ENCODE peak calls at places on chromosome 14, in eight cellular contexts. R, M, C, H, I, L, K and D are unnamed samples.

GRCh38 chr14:102930138-102930752 is 7.8 kb downstream of the AMN start:
- DNase-seq in C (no peak), L (no peak), I (no peak), M (peak), H (no peak), R (peak), K (no peak), D (no peak)

GRCh38 chr14:101561145-101561896 is at the start of gene DIO3:
- DNase-seq in R (no peak), K (peak), L (peak), M (peak), C (no peak), I (no peak), H (no peak), D (no peak)

GRCh38 chr14:50677527-50678063 is 9.5 kb upstream of the SAV1 start:
- DNase-seq in M (no peak), K (no peak), I (no peak), C (no peak), H (peak), R (no peak), L (peak), D (no peak)

GRCh38 chr14:55781046-55781445 is 201.0 kb downstream of the KTN1 start:
- DNase-seq in H (no peak), K (no peak), M (no peak), C (no peak), L (no peak), I (no peak), R (no peak), D (no peak)

GRCh38 chr14:58428011-58428807 is 690 bp downstream of the KIAA0586 start:
- DNase-seq in H (peak), C (no peak), K (no peak), R (no peak), M (peak), L (no peak), I (no peak), D (no peak)

GRCh38 chr14:103721334-103722120 is 5.9 kb downstream of the ZFYVE21 start:
- DNase-seq in L (no peak), R (no peak), I (no peak), C (no peak), M (no peak), H (no peak), K (no peak), D (no peak)

GRCh38 chr14:95185452-95186392 is 28.4 kb upstream of the DICER1 start:
- DNase-seq in L (no peak), K (peak), I (peak), M (peak), H (peak), C (no peak), R (peak), D (peak)

GRCh38 chr14:78608998-78609787 is 439.0 kb downstream of the NRXN3 start:
- DNase-seq in M (no peak), I (no peak), L (no peak), R (no peak), H (no peak), C (no peak), K (no peak), D (no peak)

GRCh38 chr14:42428996-42429395 is 822.3 kb downstream of the LRFN5 start:
- DNase-seq in H (no peak), C (no peak), K (no peak), R (no peak), L (no peak), I (no peak), M (no peak), D (no peak)

GRCh38 chr14:63725786-63726185 is 2.1 kb downstream of the SGPP1 start:
- DNase-seq in C (no peak), K (no peak), I (no peak), R (no peak), M (no peak), H (no peak), L (no peak), D (no peak)

GRCh38 chr14:63375772-63376171 is 57.0 kb upstream of the GPHB5 start:
- DNase-seq in R (no peak), C (no peak), K (no peak), L (no peak), H (no peak), I (no peak), M (no peak), D (no peak)

GRCh38 chr14:83162351-83162929 is 1628.8 kb upstream of the SEL1L start:
- DNase-seq in H (no peak), C (no peak), K (no peak), L (no peak), I (no peak), R (no peak), M (no peak), D (no peak)

GRCh38 chr14:91331761-91332447 is 85.7 kb downstream of the CCDC88C start:
- DNase-seq in I (no peak), C (no peak), L (no peak), M (peak), K (no peak), H (peak), R (peak), D (no peak)

GRCh38 chr14:57293851-57294837 is 25.4 kb downstream of the AP5M1 start:
- DNase-seq in M (no peak), L (no peak), H (no peak), I (no peak), R (no peak), K (no peak), C (no peak), D (no peak)

GRCh38 chr14:85531594-85532391 is 1.8 kb downstream of the FLRT2 start:
- DNase-seq in R (peak), K (peak), I (peak), H (no peak), C (peak), M (no peak), L (peak), D (peak)

GRCh38 chr14:106417224-106418049 is 891.1 kb downstream of the TMEM121 start:
- DNase-seq in K (no peak), L (no peak), M (peak), H (peak), C (no peak), R (peak), I (peak), D (no peak)

GRCh38 chr14:20632831-20633771 is 8.4 kb downstream of the OR6S1 start:
- DNase-seq in L (no peak), K (no peak), R (peak), I (peak), C (no peak), M (peak), H (peak), D (no peak)

GRCh38 chr14:49615776-49616175 is 4.7 kb downstream of the RPL36AL start:
- DNase-seq in I (no peak), H (no peak), M (no peak), C (no peak), R (no peak), L (no peak), K (no peak), D (no peak)

GRCh38 chr14:53174918-53175317 is 21.8 kb upstream of the DDHD1 start:
- DNase-seq in L (no peak), M (no peak), C (no peak), K (no peak), H (no peak), I (no peak), R (no peak), D (no peak)

GRCh38 chr14:102015045-102015685 is 50.8 kb downstream of the DYNC1H1 start:
- DNase-seq in L (no peak), I (no peak), K (no peak), M (no peak), R (no peak), H (no peak), C (no peak), D (no peak)

GRCh38 chr14:56811596-56812363 is 1.5 kb upstream of the OTX2 start:
- DNase-seq in R (no peak), M (no peak), K (no peak), C (no peak), H (no peak), L (no peak), I (no peak), D (no peak)

GRCh38 chr14:96177766-96178377 is 26.8 kb upstream of the BDKRB2 start:
- DNase-seq in L (no peak), R (no peak), K (no peak), C (no peak), M (no peak), I (no peak), H (no peak), D (no peak)

GRCh38 chr14:65531148-65531547 is 118.6 kb downstream of the FUT8 start:
- DNase-seq in M (no peak), K (no peak), C (no peak), H (no peak), R (no peak), L (no peak), I (no peak), D (no peak)

GRCh38 chr14:23078692-23079116 is 16.2 kb downstream of the ACIN1 start:
- DNase-seq in I (peak), C (no peak), H (peak), K (peak), L (no peak), R (no peak), M (peak), D (peak)

GRCh38 chr14:97218336-97218712 is 421.1 kb downstream of the VRK1 start:
- DNase-seq in R (no peak), L (no peak), H (no peak), I (no peak), K (no peak), M (no peak), C (no peak), D (no peak)
- H3K4me3 ChIP-seq in R (no peak), L (no peak), H (no peak), I (peak), K (no peak), M (peak), C (peak), D (no peak)

DNA sequence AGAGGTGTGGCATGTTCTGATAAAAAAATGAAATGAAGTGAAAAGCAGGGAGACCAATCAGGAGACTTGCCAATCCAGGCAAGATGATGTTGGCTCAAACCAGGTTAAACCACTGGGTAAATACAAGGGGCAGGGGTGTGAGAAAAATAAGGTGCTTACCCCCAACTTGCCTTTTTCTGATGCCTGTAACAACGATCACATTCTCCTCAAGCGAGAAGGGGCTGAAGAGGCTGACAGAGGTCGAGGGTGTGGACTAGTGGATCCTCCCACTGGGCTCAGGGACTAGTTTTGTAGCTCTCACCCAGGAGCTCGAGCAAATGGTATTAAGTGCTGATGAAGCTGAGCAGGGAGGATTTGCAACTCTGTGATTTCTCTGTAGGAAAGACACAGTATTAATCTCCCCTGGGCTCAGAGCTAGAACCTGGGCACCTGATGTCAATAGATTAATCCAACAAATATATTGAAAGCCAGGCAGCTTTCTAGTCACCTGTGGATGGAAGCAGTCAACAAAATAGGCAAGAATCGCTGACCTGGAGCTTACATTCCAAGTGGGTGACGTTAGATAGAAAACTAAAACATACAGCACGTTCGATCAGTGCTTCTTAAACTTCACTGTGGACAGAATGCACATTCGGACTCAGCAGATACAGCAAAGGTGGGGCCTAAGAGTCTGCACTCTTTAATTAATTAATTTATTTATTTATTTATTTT is 15.2 kb upstream of the EAPP start:
- DNase-seq in H (no peak), K (no peak), C (no peak), M (no peak), I (peak), L (no peak), R (peak), D (no peak)
- TF ChIP-seq POLR2A in H (no peak), K (no peak), C (no peak), M (no peak), I (no peak), L (no peak), R (no peak), D (no peak)

GRCh38 chr14:29426083-29426482 is 501.6 kb downstream of the PRKD1 start:
- DNase-seq in C (no peak), M (no peak), I (no peak), L (no peak), H (no peak), R (no peak), K (no peak), D (no peak)

GRCh38 chr14:29419736-29420135 is 507.9 kb downstream of the PRKD1 start:
- DNase-seq in C (no peak), L (no peak), I (no peak), K (no peak), M (no peak), R (no peak), H (no peak), D (no peak)

DNA sequence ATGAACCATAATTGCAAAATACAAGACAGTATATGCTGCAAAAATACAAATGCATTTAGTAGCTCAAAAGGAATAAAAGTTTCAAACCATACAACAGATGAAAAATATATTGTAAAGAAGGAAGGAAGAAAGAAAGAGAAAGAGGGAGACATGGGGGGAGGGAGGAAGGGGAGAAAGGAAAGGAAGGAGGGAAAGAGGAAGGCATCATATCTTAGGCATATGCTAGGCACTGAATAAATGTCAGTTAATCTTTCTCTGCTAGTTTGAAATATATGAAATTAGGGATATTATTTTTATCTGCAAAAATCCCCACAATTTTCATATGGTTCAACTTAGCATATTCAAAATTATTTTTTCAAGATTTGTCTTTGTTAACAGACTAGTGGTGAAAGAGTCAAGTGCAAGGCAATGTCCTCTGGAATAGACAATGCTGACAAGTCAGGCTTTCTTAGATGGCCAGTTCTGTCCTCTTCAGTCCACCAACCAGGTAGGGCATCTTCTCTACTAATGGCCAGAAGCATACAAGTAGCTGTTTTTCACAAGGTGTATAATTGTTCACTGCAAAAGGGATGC is 506.4 kb downstream of the PRKD1 start:
- DNase-seq in I (no peak), H (no peak), M (no peak), C (no peak), K (no peak), R (no peak), L (no peak), D (no peak)
- TF ChIP-seq CTCF in I (no peak), H (no peak), M (no peak), C (no peak), K (no peak), R (no peak), L (no peak), D (no peak)

GRCh38 chr14:75418779-75419768 is 8.7 kb upstream of the JDP2 start:
- DNase-seq in M (peak), K (no peak), C (no peak), H (peak), R (peak), I (peak), L (peak), D (no peak)
- H3K4me3 ChIP-seq in M (peak), K (no peak), C (no peak), H (no peak), R (no peak), I (peak), L (no peak), D (no peak)

DNA sequence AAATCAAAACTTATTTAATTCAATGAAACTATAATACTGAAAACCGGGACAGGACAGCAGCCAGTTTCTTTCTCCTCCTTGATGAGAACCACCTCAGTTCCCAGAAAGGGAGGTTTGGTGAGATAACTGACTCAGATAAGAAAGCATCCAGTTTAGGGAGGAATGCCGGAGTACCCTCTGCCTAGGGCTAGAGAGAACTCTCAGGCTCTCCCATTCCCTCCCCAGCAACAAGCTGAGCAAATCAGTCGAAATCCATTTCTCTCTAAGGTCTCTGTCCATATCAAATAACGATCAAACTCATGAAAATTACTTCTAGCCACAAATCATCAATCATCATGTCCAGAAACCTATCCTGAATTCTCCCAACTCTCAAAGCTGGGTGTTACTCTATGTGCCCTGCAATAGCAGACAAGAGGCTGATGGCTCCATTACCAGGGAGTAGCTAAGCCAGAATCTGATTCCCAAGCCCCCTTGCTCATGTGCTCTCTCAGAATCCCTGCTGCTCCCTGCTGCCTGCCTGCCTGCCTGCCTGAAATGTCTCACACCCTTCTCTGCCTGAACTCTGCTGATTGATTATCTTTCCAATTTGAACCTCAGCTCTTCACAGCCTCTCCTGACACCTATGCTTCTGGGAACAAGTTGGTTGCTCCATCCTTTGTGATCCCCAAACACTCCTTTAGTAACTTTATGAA is 49.4 kb downstream of the SLC25A47 start:
- DNase-seq in H (no peak), K (no peak), L (no peak), M (no peak), R (no peak), C (no peak), I (no peak), D (no peak)
- TF ChIP-seq POLR2A in H (no peak), K (no peak), L (no peak), M (no peak), R (no peak), C (no peak), I (no peak), D (no peak)

GRCh38 chr14:35534130-35534883 is at the start of gene INSM2:
- DNase-seq in H (no peak), L (no peak), C (no peak), M (no peak), I (no peak), K (no peak), R (no peak), D (no peak)
- TF ChIP-seq CTCF in H (no peak), L (no peak), C (no peak), M (no peak), I (no peak), K (no peak), R (no peak), D (no peak)

GRCh38 chr14:24428628-24429394 is 657 bp downstream of the CBLN3 start:
- DNase-seq in H (no peak), R (no peak), M (no peak), K (no peak), L (no peak), C (no peak), I (peak), D (peak)
- H3K4me3 ChIP-seq in H (no peak), R (no peak), M (peak), K (peak), L (no peak), C (peak), I (peak), D (no peak)

GRCh38 chr14:73758392-73759182 is 44.4 kb upstream of the PNMA1 start:
- DNase-seq in M (peak), C (no peak), H (peak), R (peak), I (peak), L (peak), K (no peak), D (peak)
- TF ChIP-seq POLR2A in M (peak), C (no peak), H (peak), R (no peak), I (no peak), L (no peak), K (no peak), D (no peak)

GRCh38 chr14:76056128-76056527 is 70.6 kb downstream of the IFT43 start:
- DNase-seq in H (peak), R (no peak), L (no peak), C (no peak), I (no peak), K (no peak), M (no peak), D (no peak)
- TF ChIP-seq CTCF in H (peak), R (peak), L (no peak), C (no peak), I (no peak), K (no peak), M (no peak), D (no peak)

GRCh38 chr14:61331992-61332657 is 10.7 kb downstream of the PRKCH start:
- DNase-seq in H (no peak), K (no peak), R (no peak), C (no peak), M (no peak), I (no peak), L (no peak), D (no peak)
- H3K4me3 ChIP-seq in H (no peak), K (no peak), R (no peak), C (no peak), M (no peak), I (no peak), L (no peak), D (no peak)